ENCODE peak calls at places on chromosomes 13 and 19, in nine cellular contexts. A, R, O, I, U, K, J, P and N are unnamed samples.

GRCh38 chr13:110677731-110678545 is 28.0 kb downstream of the CARS2 start:
- DNase-seq in A (no peak), R (no peak), O (peak), I (no peak), U (no peak), K (no peak), J (no peak), P (no peak), N (no peak)

GRCh38 chr19:35901055-35901644 is 810 bp upstream of the NFKBID start:
- DNase-seq in A (no peak), R (no peak), O (peak), I (peak), U (no peak), K (no peak), J (no peak), P (no peak), N (no peak)

GRCh38 chr13:78657699-78658629 is 991 bp downstream of the OBI1 start:
- DNase-seq in A (no peak), R (no peak), O (peak), I (peak), U (no peak), K (no peak), J (no peak), P (no peak), N (no peak)

GRCh38 chr13:69951412-69951811 is 156.2 kb upstream of the ATXN8OS start:
- DNase-seq in A (no peak), R (no peak), O (no peak), I (no peak), U (no peak), K (no peak), J (no peak), P (no peak), N (no peak)

GRCh38 chr19:28023064-28023463 is 1189.9 kb downstream of the UQCRFS1 start:
- DNase-seq in A (no peak), R (no peak), O (peak), I (peak), U (no peak), K (no peak), J (no peak), P (no peak), N (no peak)

GRCh38 chr19:32318884-32319520 is 26.4 kb upstream of the ZNF507 start:
- DNase-seq in A (no peak), R (peak), O (peak), I (no peak), U (no peak), K (peak), J (peak), P (no peak), N (no peak)

GRCh38 chr13:112073245-112074138 is 6.5 kb downstream of the SOX1 start:
- DNase-seq in A (no peak), R (peak), O (no peak), I (no peak), U (no peak), K (no peak), J (no peak), P (no peak), N (no peak)

GRCh38 chr19:39842693-39843435 is 3.3 kb downstream of the FBL start:
- DNase-seq in A (no peak), R (no peak), O (no peak), I (no peak), U (no peak), K (no peak), J (no peak), P (no peak), N (no peak)

GRCh38 chr19:29806098-29806866 is 5.5 kb upstream of the CCNE1 start:
- DNase-seq in A (no peak), R (peak), O (peak), I (peak), U (peak), K (no peak), J (peak), P (peak), N (no peak)

GRCh38 chr19:46373573-46374359 is 26.9 kb downstream of the PPP5C start:
- DNase-seq in A (no peak), R (peak), O (peak), I (peak), U (peak), K (no peak), J (peak), P (peak), N (no peak)

GRCh38 chr19:43354305-43354627 is 780 bp downstream of the CD177 start:
- DNase-seq in A (no peak), R (peak), O (no peak), I (no peak), U (no peak), K (no peak), J (no peak), P (no peak), N (no peak)

GRCh38 chr13:30169442-30169841 is 137.9 kb downstream of the KATNAL1 start:
- DNase-seq in A (no peak), R (no peak), O (no peak), I (peak), U (no peak), K (no peak), J (no peak), P (no peak), N (no peak)

GRCh38 chr13:79796116-79796515 is 315.2 kb downstream of the NDFIP2 start:
- DNase-seq in A (no peak), R (no peak), O (no peak), I (no peak), U (no peak), K (no peak), J (no peak), P (no peak), N (no peak)

GRCh38 chr13:99955747-99956472 is 15.7 kb downstream of the ZIC5 start:
- DNase-seq in A (no peak), R (peak), O (peak), I (peak), U (no peak), K (no peak), J (no peak), P (no peak), N (no peak)

GRCh38 chr13:62702502-62702901 is 1286.9 kb upstream of the PCDH20 start:
- DNase-seq in A (no peak), R (no peak), O (no peak), I (no peak), U (no peak), K (no peak), J (no peak), P (no peak), N (no peak)

GRCh38 chr19:23996549-23996948 is 81.9 kb downstream of the ZNF726 start:
- DNase-seq in A (no peak), R (peak), O (no peak), I (no peak), U (no peak), K (no peak), J (peak), P (no peak), N (no peak)

GRCh38 chr19:1224847-1225246 is 13.0 kb downstream of the CBARP start:
- DNase-seq in A (no peak), R (no peak), O (no peak), I (no peak), U (no peak), K (no peak), J (no peak), P (no peak), N (no peak)

GRCh38 chr19:1222394-1222793 is 15.4 kb downstream of the CBARP start:
- DNase-seq in A (no peak), R (no peak), O (no peak), I (no peak), U (no peak), K (no peak), J (no peak), P (no peak), N (no peak)

GRCh38 chr19:1221904-1222255 is 15.9 kb downstream of the CBARP start:
- DNase-seq in A (no peak), R (no peak), O (no peak), I (no peak), U (no peak), K (no peak), J (no peak), P (no peak), N (no peak)

GRCh38 chr19:1224047-1224825 is 13.6 kb downstream of the CBARP start:
- DNase-seq in A (no peak), R (no peak), O (no peak), I (no peak), U (no peak), K (no peak), J (no peak), P (no peak), N (no peak)

GRCh38 chr19:1223018-1223855 is 14.6 kb downstream of the CBARP start:
- DNase-seq in A (no peak), R (peak), O (peak), I (peak), U (no peak), K (peak), J (peak), P (no peak), N (no peak)
- TF ChIP-seq CTCF in A (peak), R (peak), O (peak), I (peak), U (peak), K (peak), J (peak), P (peak), N (peak)

GRCh38 chr19:6535558-6536137 is 4.8 kb downstream of the TNFSF9 start:
- DNase-seq in A (no peak), R (no peak), O (no peak), I (no peak), U (no peak), K (no peak), J (no peak), P (no peak), N (no peak)

GRCh38 chr19:6532244-6532999 is 1.6 kb downstream of the TNFSF9 start:
- DNase-seq in A (no peak), R (no peak), O (no peak), I (no peak), U (no peak), K (peak), J (peak), P (no peak), N (no peak)

GRCh38 chr19:6533000-6533328 is 2.1 kb downstream of the TNFSF9 start:
- DNase-seq in A (no peak), R (no peak), O (no peak), I (no peak), U (no peak), K (no peak), J (no peak), P (no peak), N (no peak)

GRCh38 chr19:6534451-6535093 is 3.7 kb downstream of the TNFSF9 start:
- DNase-seq in A (no peak), R (peak), O (no peak), I (no peak), U (no peak), K (no peak), J (no peak), P (no peak), N (no peak)

GRCh38 chr19:6533746-6534418 is 3.1 kb downstream of the TNFSF9 start:
- DNase-seq in A (no peak), R (no peak), O (no peak), I (no peak), U (no peak), K (no peak), J (no peak), P (no peak), N (no peak)
- H3K4me3 ChIP-seq in A (no peak), R (peak), O (no peak), I (no peak), U (no peak), K (no peak), J (no peak), P (no peak), N (peak)

DNA sequence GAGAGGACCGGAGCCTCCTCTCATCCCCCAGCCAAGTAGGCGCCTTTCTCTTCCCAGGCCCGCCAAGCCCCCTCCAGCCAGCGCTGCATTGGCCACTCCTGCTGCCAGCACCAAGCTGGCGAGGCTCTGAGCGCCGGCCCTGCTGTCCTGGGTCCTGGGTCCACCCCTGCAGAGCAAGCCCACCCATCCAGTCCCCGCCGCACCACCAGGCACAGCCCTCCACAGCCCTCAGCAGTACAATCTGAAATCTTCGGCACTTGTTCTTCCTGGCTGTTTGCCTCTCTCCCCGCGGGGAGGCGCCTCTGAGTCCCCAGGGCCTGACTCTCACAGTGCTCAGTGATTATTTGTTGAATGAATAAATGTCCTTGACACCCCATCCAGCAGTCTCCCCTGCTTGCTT is 236.4 kb upstream of the SGCG start:
- DNase-seq in A (no peak), R (no peak), O (no peak), I (no peak), U (no peak), K (no peak), J (no peak), P (no peak), N (no peak)
- TF ChIP-seq CTCF in A (no peak), R (no peak), O (no peak), I (no peak), U (no peak), K (no peak), J (no peak), P (no peak), N (no peak)

GRCh38 chr13:51770681-51771417 is 33.1 kb downstream of the DHRS12 start:
- DNase-seq in A (no peak), R (no peak), O (no peak), I (no peak), U (no peak), K (no peak), J (no peak), P (no peak), N (no peak)

GRCh38 chr13:51772105-51772455 is 31.9 kb downstream of the DHRS12 start:
- DNase-seq in A (no peak), R (no peak), O (no peak), I (no peak), U (no peak), K (no peak), J (no peak), P (no peak), N (no peak)

GRCh38 chr13:51770160-51770559 is 33.8 kb downstream of the DHRS12 start:
- DNase-seq in A (no peak), R (no peak), O (no peak), I (no peak), U (no peak), K (no peak), J (no peak), P (no peak), N (no peak)

GRCh38 chr13:51772781-51773180 is 31.2 kb downstream of the DHRS12 start:
- DNase-seq in A (no peak), R (no peak), O (no peak), I (no peak), U (no peak), K (no peak), J (no peak), P (no peak), N (no peak)

GRCh38 chr13:51771418-51772104 is 32.4 kb downstream of the DHRS12 start:
- DNase-seq in A (no peak), R (no peak), O (no peak), I (no peak), U (no peak), K (no peak), J (no peak), P (no peak), N (no peak)
- H3K4me3 ChIP-seq in A (no peak), R (no peak), O (no peak), I (no peak), U (no peak), K (no peak), J (no peak), P (no peak), N (no peak)

GRCh38 chr19:38506375-38506722 is 72.9 kb downstream of the RYR1 start:
- DNase-seq in A (no peak), R (no peak), O (no peak), I (no peak), U (no peak), K (no peak), J (no peak), P (no peak), N (no peak)

GRCh38 chr19:38499532-38499931 is 66.0 kb downstream of the RYR1 start:
- DNase-seq in A (no peak), R (no peak), O (no peak), I (no peak), U (no peak), K (no peak), J (no peak), P (no peak), N (no peak)

GRCh38 chr19:38500450-38500849 is 67.0 kb downstream of the RYR1 start:
- DNase-seq in A (no peak), R (no peak), O (no peak), I (no peak), U (no peak), K (no peak), J (no peak), P (no peak), N (no peak)

GRCh38 chr19:38505958-38506357 is 72.5 kb downstream of the RYR1 start:
- DNase-seq in A (no peak), R (no peak), O (no peak), I (no peak), U (no peak), K (no peak), J (no peak), P (no peak), N (no peak)

GRCh38 chr19:38502410-38503143 is 69.1 kb downstream of the RYR1 start:
- DNase-seq in A (no peak), R (no peak), O (no peak), I (no peak), U (no peak), K (no peak), J (peak), P (no peak), N (no peak)
- TF ChIP-seq CTCF in A (no peak), R (no peak), O (no peak), I (no peak), U (no peak), K (no peak), J (peak), P (no peak), N (no peak)

GRCh38 chr13:113838711-113839201 is 25.1 kb downstream of the GAS6 start:
- DNase-seq in A (no peak), R (no peak), O (no peak), I (no peak), U (no peak), K (no peak), J (no peak), P (peak), N (no peak)

GRCh38 chr13:113836917-113837553 is 26.8 kb downstream of the GAS6 start:
- DNase-seq in A (peak), R (no peak), O (peak), I (peak), U (peak), K (no peak), J (peak), P (peak), N (no peak)

GRCh38 chr13:113839536-113840204 is 24.2 kb downstream of the GAS6 start:
- DNase-seq in A (no peak), R (no peak), O (no peak), I (no peak), U (peak), K (no peak), J (no peak), P (peak), N (no peak)

GRCh38 chr13:113835461-113836274 is 28.2 kb downstream of the GAS6 start:
- DNase-seq in A (no peak), R (no peak), O (peak), I (peak), U (no peak), K (no peak), J (peak), P (peak), N (no peak)

DNA sequence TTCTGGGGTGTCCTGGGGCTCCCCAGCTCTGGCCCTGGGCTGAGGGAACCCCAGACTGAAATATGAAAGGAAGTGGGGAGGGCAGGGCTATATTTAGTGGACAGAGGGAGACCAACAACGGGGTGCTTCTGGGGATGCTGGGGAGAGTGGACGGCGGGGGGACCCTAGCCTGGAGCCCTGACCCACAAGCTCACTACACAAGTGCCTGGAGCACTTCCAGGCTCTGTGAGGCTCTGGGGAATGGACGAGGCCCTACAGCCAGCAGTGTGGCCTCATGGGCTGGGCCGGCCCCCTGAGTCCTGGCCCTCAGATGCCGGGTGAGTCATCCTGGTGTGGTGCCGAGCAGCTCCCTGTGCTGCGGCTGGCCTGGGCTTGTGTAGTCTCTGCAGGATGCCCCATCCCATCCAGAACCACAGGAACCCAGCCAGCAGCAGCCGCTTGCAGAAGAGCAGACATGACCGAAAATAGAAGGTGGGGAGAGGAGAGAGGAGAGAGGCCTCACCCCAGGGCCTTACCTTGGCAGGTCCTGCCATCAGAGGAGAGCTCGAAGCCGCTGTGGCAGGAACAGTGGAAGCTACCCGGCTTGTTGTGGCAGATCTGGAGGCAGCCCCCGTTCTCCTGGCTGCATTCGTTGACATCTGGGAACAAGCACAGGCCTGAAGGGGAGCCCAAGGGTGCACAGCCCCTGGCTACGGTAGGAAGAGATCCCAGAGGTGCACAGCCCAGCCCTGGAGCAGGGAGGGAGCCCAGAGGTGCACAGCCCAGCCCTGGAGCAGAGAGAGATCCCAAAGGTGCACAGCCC is 26.1 kb downstream of the GAS6 start:
- DNase-seq in A (peak), R (no peak), O (peak), I (peak), U (peak), K (no peak), J (peak), P (peak), N (no peak)
- H3K4me3 ChIP-seq in A (no peak), R (no peak), O (peak), I (peak), U (no peak), K (no peak), J (peak), P (peak), N (no peak)

GRCh38 chr13:26984337-26984736 is 187.3 kb downstream of the USP12 start:
- DNase-seq in A (no peak), R (no peak), O (no peak), I (no peak), U (no peak), K (no peak), J (no peak), P (no peak), N (no peak)

GRCh38 chr13:26985285-26985878 is 186.2 kb downstream of the USP12 start:
- DNase-seq in A (peak), R (peak), O (peak), I (peak), U (peak), K (peak), J (peak), P (no peak), N (peak)

GRCh38 chr13:26980099-26981031 is 191.2 kb downstream of the USP12 start:
- DNase-seq in A (no peak), R (no peak), O (no peak), I (no peak), U (peak), K (no peak), J (no peak), P (no peak), N (no peak)

GRCh38 chr13:26987614-26988013 is 184.0 kb downstream of the USP12 start:
- DNase-seq in A (no peak), R (no peak), O (no peak), I (no peak), U (no peak), K (no peak), J (no peak), P (no peak), N (no peak)

GRCh38 chr13:26983533-26984315 is 187.9 kb downstream of the USP12 start:
- DNase-seq in A (no peak), R (no peak), O (no peak), I (peak), U (no peak), K (no peak), J (no peak), P (no peak), N (no peak)
- TF ChIP-seq CTCF in A (no peak), R (no peak), O (no peak), I (no peak), U (no peak), K (no peak), J (no peak), P (no peak), N (no peak)

GRCh38 chr13:75482070-75482819 is at the start of gene TBC1D4:
- DNase-seq in A (peak), R (peak), O (peak), I (peak), U (peak), K (peak), J (peak), P (peak), N (peak)

GRCh38 chr13:75479102-75479501 is 2.9 kb downstream of the TBC1D4 start:
- DNase-seq in A (no peak), R (no peak), O (no peak), I (no peak), U (no peak), K (no peak), J (no peak), P (no peak), N (no peak)

GRCh38 chr13:75480691-75481175 is 1.2 kb downstream of the TBC1D4 start:
- DNase-seq in A (peak), R (peak), O (peak), I (peak), U (peak), K (peak), J (peak), P (peak), N (peak)

GRCh38 chr13:75481176-75482069 is 546 bp downstream of the TBC1D4 start:
- DNase-seq in A (peak), R (peak), O (no peak), I (no peak), U (peak), K (peak), J (peak), P (peak), N (no peak)

DNA sequence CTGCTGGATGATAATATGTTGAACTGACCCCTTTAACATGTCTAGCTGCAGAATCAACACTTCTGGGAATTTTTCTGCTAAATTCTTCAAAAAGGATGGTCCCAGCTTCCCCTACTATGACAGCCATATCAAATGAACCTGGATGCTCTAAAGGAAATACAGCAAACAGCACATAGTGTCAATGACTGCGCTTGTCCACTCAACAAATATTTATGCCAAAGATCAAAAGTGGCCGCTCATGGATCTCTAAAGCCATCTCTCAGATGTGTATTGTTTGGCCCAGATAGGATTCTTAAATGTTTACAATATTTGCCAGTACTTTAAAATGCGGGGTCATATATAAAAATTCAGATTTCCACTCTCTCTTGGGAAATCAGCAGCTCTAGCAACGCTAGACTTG is 3.3 kb downstream of the TBC1D4 start:
- DNase-seq in A (no peak), R (no peak), O (no peak), I (no peak), U (no peak), K (no peak), J (no peak), P (no peak), N (no peak)
- H3K4me3 ChIP-seq in A (no peak), R (no peak), O (no peak), I (no peak), U (no peak), K (no peak), J (no peak), P (peak), N (peak)